ENCODE peak calls at places on chromosomes 11 and 22, in ten cellular contexts. F is HCT116, X is H1, J is endothelial cell of umbilical vein, Z is esophagus muscularis mucosa, A is Peyer's patch, P is spleen, W is gastrocnemius medialis, Y is heart left ventricle, L is NB4. U is an unnamed sample.

GRCh38 chr11:88411265-88411664 is 73.7 kb upstream of the CTSC start:
- DNase-seq in F (no peak), X (no peak), J (no peak), Z (no peak), A (no peak), P (no peak), W (no peak), Y (no peak), L (no peak), U (no peak)

GRCh38 chr11:20342347-20343279 is 20.9 kb upstream of the HTATIP2 start:
- DNase-seq in F (no peak), X (peak), J (no peak), Z (no peak), A (no peak), P (no peak), W (no peak), Y (no peak), L (no peak), U (no peak)

GRCh38 chr11:47415949-47416472 is 7.6 kb downstream of the SLC39A13 start:
- DNase-seq in F (peak), X (no peak), J (peak), Z (peak), A (no peak), P (no peak), W (peak), Y (peak), L (no peak), U (peak)

GRCh38 chr11:114277637-114278341 is 18.4 kb upstream of the NNMT start:
- DNase-seq in F (no peak), X (peak), J (no peak), Z (peak), A (no peak), P (no peak), W (no peak), Y (no peak), L (no peak), U (no peak)

GRCh38 chr11:35491231-35491871 is 34.1 kb downstream of the PAMR1 start:
- DNase-seq in F (no peak), X (no peak), J (no peak), Z (no peak), A (no peak), P (no peak), W (no peak), Y (no peak), L (no peak), U (no peak)

GRCh38 chr11:101706541-101706940 is 122.7 kb upstream of the TRPC6 start:
- DNase-seq in F (no peak), X (no peak), J (no peak), Z (no peak), A (no peak), P (no peak), W (no peak), Y (no peak), L (no peak), U (no peak)

GRCh38 chr11:134270250-134270714 is 5.9 kb upstream of the GLB1L3 start:
- DNase-seq in F (peak), X (no peak), J (no peak), Z (no peak), A (no peak), P (no peak), W (no peak), Y (no peak), L (peak), U (no peak)

GRCh38 chr22:42680648-42681047 is 31.5 kb upstream of the CYB5R3 start:
- DNase-seq in F (peak), X (no peak), J (peak), Z (no peak), A (no peak), P (no peak), W (no peak), Y (no peak), L (peak), U (no peak)

GRCh38 chr11:109606256-109606655 is 184.3 kb downstream of the C11orf87 start:
- DNase-seq in F (no peak), X (no peak), J (no peak), Z (no peak), A (no peak), P (no peak), W (no peak), Y (no peak), L (no peak), U (no peak)

GRCh38 chr11:37378989-37379388 is 781.0 kb upstream of the RAG2 start:
- DNase-seq in F (no peak), X (no peak), J (no peak), Z (no peak), A (no peak), P (no peak), W (no peak), Y (no peak), L (no peak), U (no peak)

GRCh38 chr11:15118431-15118830 is 3.7 kb downstream of the INSC start:
- DNase-seq in F (no peak), X (no peak), J (no peak), Z (peak), A (no peak), P (no peak), W (no peak), Y (no peak), L (no peak), U (no peak)

GRCh38 chr11:119779195-119780071 is 50.4 kb upstream of the NECTIN1 start:
- DNase-seq in F (no peak), X (no peak), J (no peak), Z (no peak), A (peak), P (peak), W (no peak), Y (peak), L (no peak), U (no peak)

GRCh38 chr11:131246589-131247164 is 123.7 kb upstream of the NTM start:
- DNase-seq in F (no peak), X (peak), J (no peak), Z (peak), A (no peak), P (no peak), W (no peak), Y (no peak), L (peak), U (no peak)

GRCh38 chr11:32826113-32826512 is 3.6 kb upstream of the PRRG4 start:
- DNase-seq in F (no peak), X (no peak), J (no peak), Z (no peak), A (no peak), P (no peak), W (no peak), Y (no peak), L (no peak), U (no peak)

GRCh38 chr11:68684385-68685356 is at the start of gene GAL:
- DNase-seq in F (no peak), X (no peak), J (no peak), Z (no peak), A (no peak), P (no peak), W (no peak), Y (no peak), L (peak), U (no peak)

GRCh38 chr11:62553839-62554361 is 7.3 kb upstream of the AHNAK start:
- DNase-seq in F (peak), X (no peak), J (no peak), Z (no peak), A (peak), P (no peak), W (peak), Y (no peak), L (no peak), U (no peak)

GRCh38 chr11:12111482-12112149 is 1.2 kb downstream of the MICAL2 start:
- DNase-seq in F (no peak), X (no peak), J (no peak), Z (no peak), A (no peak), P (no peak), W (no peak), Y (no peak), L (peak), U (no peak)

GRCh38 chr22:43338766-43339345 is 4.3 kb downstream of the SCUBE1 start:
- DNase-seq in F (no peak), X (no peak), J (no peak), Z (no peak), A (no peak), P (no peak), W (no peak), Y (no peak), L (no peak), U (no peak)

GRCh38 chr11:83241291-83241946 is 44.7 kb downstream of the CCDC90B start:
- DNase-seq in F (peak), X (peak), J (peak), Z (no peak), A (peak), P (no peak), W (no peak), Y (no peak), L (peak), U (no peak)

GRCh38 chr11:46293616-46294015 is 16.2 kb downstream of the CREB3L1 start:
- DNase-seq in F (no peak), X (no peak), J (no peak), Z (no peak), A (no peak), P (no peak), W (no peak), Y (no peak), L (no peak), U (no peak)

GRCh38 chr11:7576671-7577225 is 62.9 kb downstream of the PPFIBP2 start:
- DNase-seq in F (no peak), X (no peak), J (peak), Z (no peak), A (no peak), P (no peak), W (no peak), Y (peak), L (no peak), U (no peak)

GRCh38 chr11:67271548-67272284 is 5.4 kb downstream of the GRK2 start:
- DNase-seq in F (no peak), X (no peak), J (no peak), Z (no peak), A (peak), P (peak), W (no peak), Y (peak), L (peak), U (no peak)

GRCh38 chr22:39348909-39349505 is 784 bp upstream of the SYNGR1 start:
- DNase-seq in F (no peak), X (no peak), J (no peak), Z (no peak), A (no peak), P (no peak), W (no peak), Y (peak), L (peak), U (no peak)

GRCh38 chr22:39663751-39664150 is 93.2 kb downstream of the CACNA1I start:
- DNase-seq in F (no peak), X (no peak), J (no peak), Z (no peak), A (no peak), P (no peak), W (no peak), Y (no peak), L (no peak), U (no peak)

GRCh38 chr22:25700996-25701815 is 40.8 kb upstream of the MYO18B start:
- DNase-seq in F (no peak), X (no peak), J (no peak), Z (no peak), A (no peak), P (no peak), W (peak), Y (peak), L (no peak), U (no peak)

GRCh38 chr11:36750349-36750748 is 152.3 kb upstream of the RAG2 start:
- DNase-seq in F (no peak), X (no peak), J (no peak), Z (no peak), A (no peak), P (no peak), W (no peak), Y (no peak), L (peak), U (no peak)

GRCh38 chr11:84581083-84581482 is 1046.1 kb downstream of the DLG2 start:
- DNase-seq in F (no peak), X (no peak), J (no peak), Z (no peak), A (no peak), P (no peak), W (no peak), Y (no peak), L (no peak), U (no peak)

GRCh38 chr22:44583076-44583760 is 85.2 kb upstream of the RTL6 start:
- DNase-seq in F (no peak), X (no peak), J (no peak), Z (no peak), A (peak), P (peak), W (no peak), Y (peak), L (peak), U (no peak)

GRCh38 chr11:67615455-67616430 is 9.0 kb downstream of the NDUFV1 start:
- DNase-seq in F (peak), X (peak), J (no peak), Z (no peak), A (peak), P (peak), W (no peak), Y (no peak), L (peak), U (peak)

GRCh38 chr11:27678242-27678641 is 22.0 kb downstream of the BDNF start:
- DNase-seq in F (no peak), X (no peak), J (no peak), Z (no peak), A (no peak), P (no peak), W (no peak), Y (no peak), L (no peak), U (no peak)

GRCh38 chr11:19594326-19594725 is 118.3 kb upstream of the NAV2 start:
- DNase-seq in F (no peak), X (no peak), J (no peak), Z (no peak), A (no peak), P (no peak), W (no peak), Y (no peak), L (no peak), U (peak)

GRCh38 chr11:75689861-75690641 is 21.2 kb upstream of the MAP6 start:
- DNase-seq in F (no peak), X (no peak), J (no peak), Z (no peak), A (no peak), P (no peak), W (no peak), Y (no peak), L (peak), U (no peak)

GRCh38 chr11:76592025-76592914 is 78.3 kb downstream of the LRRC32 start:
- DNase-seq in F (no peak), X (no peak), J (no peak), Z (peak), A (no peak), P (no peak), W (no peak), Y (no peak), L (no peak), U (no peak)

GRCh38 chr11:66693356-66694055 is 15.8 kb upstream of the RBM4B start:
- DNase-seq in F (no peak), X (no peak), J (no peak), Z (no peak), A (no peak), P (no peak), W (no peak), Y (no peak), L (no peak), U (no peak)

GRCh38 chr11:46410021-46410420 is 18.4 kb upstream of the CHRM4 start:
- DNase-seq in F (no peak), X (peak), J (no peak), Z (no peak), A (no peak), P (no peak), W (no peak), Y (no peak), L (no peak), U (no peak)

GRCh38 chr11:83693279-83693992 is 407.3 kb upstream of the CCDC90B start:
- DNase-seq in F (no peak), X (no peak), J (peak), Z (no peak), A (no peak), P (no peak), W (no peak), Y (no peak), L (no peak), U (no peak)

GRCh38 chr22:44595841-44596341 is 97.9 kb upstream of the RTL6 start:
- DNase-seq in F (no peak), X (no peak), J (peak), Z (no peak), A (no peak), P (no peak), W (no peak), Y (no peak), L (peak), U (no peak)

GRCh38 chr22:21949569-21949918 is 3.1 kb downstream of the PPM1F start:
- DNase-seq in F (no peak), X (no peak), J (no peak), Z (no peak), A (no peak), P (peak), W (no peak), Y (no peak), L (no peak), U (no peak)

GRCh38 chr22:21948824-21949568 is 3.7 kb downstream of the PPM1F start:
- DNase-seq in F (no peak), X (no peak), J (peak), Z (no peak), A (no peak), P (peak), W (no peak), Y (no peak), L (no peak), U (no peak)

GRCh38 chr22:21951062-21951461 is 1.6 kb downstream of the PPM1F start:
- DNase-seq in F (no peak), X (no peak), J (no peak), Z (no peak), A (no peak), P (peak), W (no peak), Y (no peak), L (no peak), U (no peak)

GRCh38 chr22:21948390-21948789 is 4.3 kb downstream of the PPM1F start:
- DNase-seq in F (no peak), X (no peak), J (no peak), Z (no peak), A (no peak), P (peak), W (no peak), Y (no peak), L (no peak), U (no peak)

GRCh38 chr22:21949948-21950347 is 2.7 kb downstream of the PPM1F start:
- DNase-seq in F (no peak), X (no peak), J (no peak), Z (no peak), A (no peak), P (peak), W (no peak), Y (no peak), L (no peak), U (no peak)
- H3K4me3 ChIP-seq in F (no peak), X (no peak), J (no peak), Z (no peak), A (no peak), P (no peak), W (no peak), Y (no peak), L (no peak), U (no peak)

DNA sequence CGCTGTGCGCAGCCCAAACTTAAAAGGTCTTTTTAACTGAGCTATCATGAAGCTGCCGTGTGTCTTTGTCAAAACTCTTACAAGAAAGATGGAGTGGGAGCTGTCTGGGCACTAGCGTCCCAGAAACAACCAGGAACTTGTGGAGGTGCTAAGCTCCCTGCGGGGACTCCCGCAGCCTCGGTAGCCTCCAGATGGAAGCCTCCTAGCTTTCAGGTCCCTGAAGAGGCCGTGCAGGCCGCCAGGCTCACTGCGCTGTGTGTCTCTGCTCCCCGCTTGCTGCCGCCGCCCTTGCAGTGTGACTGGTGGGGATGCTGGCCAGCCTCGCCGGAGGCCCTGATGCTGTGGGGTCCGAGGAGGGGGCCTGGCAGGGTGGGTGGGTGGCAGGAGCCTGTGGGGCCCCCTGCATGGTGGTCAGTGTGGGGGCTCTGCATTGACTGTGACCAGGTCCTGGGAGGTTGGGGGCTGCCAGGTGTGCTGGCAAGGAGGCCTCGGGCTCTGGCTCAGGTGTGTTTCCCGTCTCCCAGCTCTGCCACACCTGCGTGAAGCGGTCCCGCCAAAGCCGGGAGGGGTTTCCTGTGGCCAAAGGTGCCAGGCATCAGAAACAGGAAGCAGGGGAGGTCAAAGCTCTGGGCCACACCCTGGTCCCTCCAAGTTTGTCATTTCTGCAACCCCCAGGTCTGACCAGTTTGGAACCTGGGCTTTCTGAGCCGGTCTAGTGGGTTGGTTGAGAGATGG is 1.2 kb downstream of the TRABD start:
- DNase-seq in F (no peak), X (no peak), J (no peak), Z (no peak), A (peak), P (peak), W (no peak), Y (no peak), L (no peak), U (no peak)
- TF ChIP-seq POLR2A in F (no peak), X (no peak), J (no peak), Z (no peak), A (no peak), P (no peak), W (no peak), Y (no peak), L (no peak), U (no peak)

DNA sequence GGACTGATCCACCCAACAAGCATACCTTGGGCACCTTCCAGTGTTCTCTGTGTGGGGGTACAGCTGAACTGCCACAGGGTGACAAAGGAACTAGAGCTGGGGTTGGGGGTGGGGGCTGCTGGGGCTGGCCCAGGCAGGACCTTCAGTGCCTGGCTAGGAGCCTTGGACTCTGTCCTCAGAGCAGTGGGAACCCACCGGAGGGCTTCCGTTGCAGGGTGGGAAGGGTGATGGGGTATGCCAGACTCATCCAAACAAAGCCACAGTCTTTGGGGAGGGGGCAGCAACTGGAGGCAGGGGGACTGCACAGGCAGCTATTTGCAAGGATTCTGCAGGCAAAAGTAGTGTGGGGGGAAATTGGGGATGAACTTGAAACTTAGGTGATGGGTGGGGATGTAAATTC is 35.7 kb upstream of the CLDN5 start:
- DNase-seq in F (no peak), X (no peak), J (no peak), Z (no peak), A (no peak), P (no peak), W (no peak), Y (no peak), L (no peak), U (peak)
- TF ChIP-seq CTCF in F (no peak), X (no peak), J (no peak), Z (no peak), A (no peak), P (no peak), W (no peak), Y (no peak), L (no peak), U (no peak)

DNA sequence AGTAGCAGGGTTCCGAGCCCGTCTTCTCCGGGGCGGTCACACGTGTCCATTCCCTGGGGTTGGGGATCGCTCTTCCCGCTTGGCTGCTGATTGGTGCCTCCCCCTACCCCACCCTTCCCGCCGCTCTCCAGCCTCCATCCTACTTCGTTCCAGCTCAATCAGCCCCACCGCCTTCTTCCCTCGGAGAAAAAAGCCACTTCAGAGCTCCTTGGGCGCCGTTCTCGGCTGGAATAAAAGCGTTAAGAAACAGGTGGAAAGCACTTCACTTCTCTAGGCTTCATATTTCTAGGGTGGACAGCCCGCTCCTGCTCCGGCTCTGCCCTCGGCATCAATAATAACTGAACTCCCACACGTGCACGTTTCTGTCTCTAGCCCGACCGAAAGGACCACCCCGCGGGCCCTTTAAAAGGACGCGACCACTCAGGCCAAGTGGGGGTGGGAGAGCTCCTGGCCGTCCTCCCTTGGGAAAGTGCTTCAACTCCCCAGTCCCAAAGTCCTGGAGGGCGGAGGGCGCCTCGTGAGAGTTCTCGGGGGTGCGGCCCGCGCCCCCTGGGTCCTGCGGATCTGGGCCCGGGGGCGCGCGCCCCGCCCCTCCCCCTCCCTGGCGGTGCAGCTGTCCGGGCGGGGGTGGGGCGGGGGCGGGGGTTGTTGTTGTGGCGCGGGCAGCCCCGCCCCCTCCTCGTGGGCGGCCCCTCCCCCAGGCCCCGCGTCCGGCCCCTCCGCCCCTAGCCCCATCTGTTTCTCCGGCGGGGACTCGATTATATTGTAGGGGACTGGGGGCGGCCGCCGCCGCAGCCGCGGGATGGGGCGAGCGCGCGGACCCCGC is at the start of gene CECR2:
- DNase-seq in F (peak), X (peak), J (no peak), Z (no peak), A (peak), P (peak), W (peak), Y (peak), L (peak), U (no peak)
- H3K4me3 ChIP-seq in F (peak), X (peak), J (no peak), Z (peak), A (peak), P (peak), W (peak), Y (peak), L (peak), U (peak)